ENCODE peak calls at places on chromosomes 16 and 17, in six cellular contexts. O is CD4-positive, alpha-beta T cell; L is Calu3; M is heart right ventricle; J is fibroblast of the aortic adventitia; F is prostate gland. W is an unnamed sample.
A peak's percentile ranks its signal among the peaks of the same experiment; 100 is the strongest.

GRCh38 chr16:2473999-2474876 is 689 bp upstream of the TBC1D24 start:
- DNase-seq in O (peak; percentile 43), L (peak; percentile 60), M (peak; percentile 61), J (no peak), F (no peak), W (peak; percentile 69)

GRCh38 chr16:2213817-2214720 is 571 bp downstream of the PGP start:
- DNase-seq in O (no peak), L (no peak), M (no peak), J (no peak), F (no peak), W (no peak)

GRCh38 chr17:1787301-1787902 is 25.5 kb downstream of the SERPINF1 start:
- DNase-seq in O (no peak), L (peak; percentile 50), M (peak; percentile 44), J (peak; percentile 93), F (peak; percentile 60), W (peak; percentile 39)

GRCh38 chr17:7849185-7850117 is 5.4 kb upstream of the TMEM88 start:
- DNase-seq in O (peak; percentile 14), L (no peak), M (no peak), J (no peak), F (no peak), W (peak; percentile 50)

GRCh38 chr17:27571563-27572129 is 59.3 kb upstream of the LGALS9 start:
- DNase-seq in O (no peak), L (no peak), M (no peak), J (no peak), F (no peak), W (no peak)

GRCh38 chr17:48593840-48594411 is 347 bp upstream of the HOXB5 start:
- DNase-seq in O (peak; percentile 61), L (peak; percentile 97), M (peak; percentile 76), J (peak; percentile 84), F (peak; percentile 20), W (peak; percentile 79)

GRCh38 chr17:21096874-21097273 is 29.9 kb upstream of the DHRS7B start:
- DNase-seq in O (no peak), L (no peak), M (no peak), J (no peak), F (no peak), W (no peak)

GRCh38 chr17:69869667-69870066 is 205.4 kb upstream of the KCNJ16 start:
- DNase-seq in O (no peak), L (no peak), M (no peak), J (no peak), F (no peak), W (no peak)

GRCh38 chr17:2736956-2737355 is 12.5 kb downstream of the CCDC92B start:
- DNase-seq in O (no peak), L (no peak), M (no peak), J (no peak), F (no peak), W (no peak)

GRCh38 chr17:81807210-81807719 is 3.3 kb downstream of the GCGR start:
- DNase-seq in O (no peak), L (no peak), M (no peak), J (no peak), F (no peak), W (no peak)

GRCh38 chr17:44602970-44603369 is 45.7 kb downstream of the FZD2 start:
- DNase-seq in O (no peak), L (no peak), M (no peak), J (no peak), F (no peak), W (no peak)

GRCh38 chr17:75020331-75021110 is 8.1 kb downstream of the MRPL58 start:
- DNase-seq in O (no peak), L (no peak), M (no peak), J (no peak), F (peak; percentile 54), W (no peak)

GRCh38 chr16:26598061-26598460 is 468.7 kb upstream of the C16orf82 start:
- DNase-seq in O (peak; percentile 15), L (no peak), M (no peak), J (no peak), F (no peak), W (no peak)

GRCh38 chr16:67936124-67936875 is at the start of gene PSMB10:
- DNase-seq in O (no peak), L (peak; percentile 60), M (peak; percentile 52), J (peak; percentile 73), F (peak; percentile 30), W (peak; percentile 77)

GRCh38 chr16:23508589-23509440 is 1.5 kb downstream of the GGA2 start:
- DNase-seq in O (no peak), L (no peak), M (no peak), J (peak; percentile 38), F (no peak), W (no peak)

GRCh38 chr17:68820825-68821481 is 134.2 kb downstream of the ABCA8 start:
- DNase-seq in O (no peak), L (no peak), M (no peak), J (no peak), F (no peak), W (no peak)

GRCh38 chr17:74427048-74427762 is 4.7 kb upstream of the GPRC5C start:
- DNase-seq in O (no peak), L (peak; percentile 71), M (no peak), J (no peak), F (peak; percentile 82), W (no peak)

GRCh38 chr17:47806913-47807255 is 14.7 kb downstream of the OSBPL7 start:
- DNase-seq in O (no peak), L (no peak), M (no peak), J (no peak), F (no peak), W (no peak)

GRCh38 chr16:53666816-53667415 is 36.7 kb downstream of the RPGRIP1L start:
- DNase-seq in O (no peak), L (no peak), M (no peak), J (peak; percentile 21), F (no peak), W (no peak)

GRCh38 chr16:4409081-4409932 is 7.1 kb downstream of the CORO7 start:
- DNase-seq in O (no peak), L (no peak), M (no peak), J (no peak), F (no peak), W (peak; percentile 32)
- TF ChIP-seq CTCF in O (no peak), L (no peak), M (no peak), J (no peak), F (no peak), W (no peak)

GRCh38 chr16:84726670-84727467 is 27.1 kb downstream of the USP10 start:
- DNase-seq in O (no peak), L (peak; percentile 31), M (no peak), J (no peak), F (no peak), W (peak; percentile 54)
- TF ChIP-seq CTCF in O (no peak), L (no peak), M (no peak), J (no peak), F (no peak), W (no peak)

DNA sequence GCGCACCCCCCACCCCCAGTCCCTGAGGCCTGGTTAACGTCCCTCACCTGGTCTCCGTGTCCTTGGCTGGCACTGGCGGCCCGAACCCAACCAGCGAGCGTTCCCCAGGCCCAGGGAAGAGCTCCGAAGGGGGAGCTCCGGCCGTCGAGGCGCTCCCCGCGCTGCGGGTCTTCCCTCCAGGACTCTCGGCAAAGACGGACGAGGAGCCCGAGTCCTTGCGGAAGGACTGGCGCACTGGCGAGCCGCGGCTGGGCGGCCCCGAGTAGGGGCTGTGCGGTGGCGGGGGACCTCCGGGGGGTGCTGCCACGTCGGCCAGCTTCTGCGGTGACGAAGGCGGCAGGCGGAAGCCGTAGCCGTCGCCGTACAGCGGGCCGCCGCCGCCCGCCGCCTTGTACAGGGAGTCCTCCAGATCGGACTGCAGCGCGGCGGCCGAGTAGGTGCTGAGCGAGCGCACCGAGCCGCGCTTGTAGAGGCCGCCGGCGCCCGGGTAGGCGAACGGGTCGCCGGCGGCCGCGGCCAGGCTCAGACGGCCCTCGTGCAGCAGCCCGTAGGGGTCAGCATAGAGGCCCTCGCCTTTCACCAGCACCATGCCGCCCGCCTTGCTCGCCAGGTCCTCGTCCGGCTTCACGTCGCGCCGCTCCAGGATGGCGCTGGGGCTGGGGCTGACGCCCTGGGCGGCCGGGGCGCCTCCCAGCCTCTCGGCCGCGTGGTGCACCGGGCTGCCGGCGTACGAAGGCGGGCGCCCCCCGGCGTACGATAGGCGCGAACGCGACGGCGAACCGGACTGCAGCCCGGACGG is 44.1 kb downstream of the SRCIN1 start:
- DNase-seq in O (no peak), L (no peak), M (no peak), J (no peak), F (no peak), W (peak; percentile 32)
- TF ChIP-seq CTCF in O (no peak), L (no peak), M (no peak), J (no peak), F (no peak), W (no peak)

GRCh38 chr16:27862953-27863352 is 200.6 kb downstream of the GSG1L start:
- DNase-seq in O (no peak), L (no peak), M (no peak), J (no peak), F (no peak), W (no peak)

GRCh38 chr16:27863377-27863776 is 200.1 kb downstream of the GSG1L start:
- DNase-seq in O (no peak), L (no peak), M (no peak), J (no peak), F (no peak), W (no peak)

GRCh38 chr16:27860091-27860490 is 203.4 kb downstream of the GSG1L start:
- DNase-seq in O (no peak), L (no peak), M (no peak), J (no peak), F (no peak), W (no peak)

GRCh38 chr16:27853651-27854050 is 209.9 kb downstream of the GSG1L start:
- DNase-seq in O (no peak), L (no peak), M (no peak), J (no peak), F (no peak), W (no peak)

GRCh38 chr16:27859020-27859419 is 204.5 kb downstream of the GSG1L start:
- DNase-seq in O (no peak), L (no peak), M (no peak), J (no peak), F (no peak), W (no peak)
- TF ChIP-seq CTCF in O (no peak), L (no peak), M (no peak), J (no peak), F (no peak), W (no peak)

GRCh38 chr17:17849147-17849820 is 12.5 kb upstream of the SREBF1 start:
- DNase-seq in O (peak; percentile 84), L (no peak), M (peak; percentile 55), J (peak; percentile 81), F (no peak), W (peak; percentile 90)

GRCh38 chr17:17848311-17848710 is 11.5 kb upstream of the SREBF1 start:
- DNase-seq in O (no peak), L (no peak), M (no peak), J (no peak), F (no peak), W (no peak)

GRCh38 chr17:17851101-17851500 is 14.3 kb upstream of the SREBF1 start:
- DNase-seq in O (no peak), L (no peak), M (no peak), J (no peak), F (no peak), W (no peak)

GRCh38 chr17:17851603-17852002 is 14.8 kb upstream of the SREBF1 start:
- DNase-seq in O (no peak), L (no peak), M (no peak), J (no peak), F (no peak), W (no peak)

GRCh38 chr17:17849863-17850373 is 13.1 kb upstream of the SREBF1 start:
- DNase-seq in O (peak; percentile 63), L (no peak), M (no peak), J (peak; percentile 51), F (no peak), W (peak; percentile 70)
- TF ChIP-seq CTCF in O (peak; percentile 21), L (no peak), M (no peak), J (peak; percentile 41), F (no peak), W (peak; percentile 32)